ENCODE peak calls at places on chromosomes 2 and 18, in seven cellular contexts. T, R, W, K, Y, Z and A are unnamed samples.

GRCh38 chr2:181988154-181988924 is 2.7 kb downstream of the PPP1R1C start:
- DNase-seq in Y (no peak), T (no peak), K (no peak), W (no peak), R (no peak), Z (no peak), A (no peak)

GRCh38 chr2:167972020-167972419 is 275.4 kb downstream of the STK39 start:
- DNase-seq in W (no peak), T (no peak), K (no peak), Z (no peak), Y (no peak), R (no peak), A (no peak)

GRCh38 chr18:47413327-47413726 is 161.9 kb upstream of the SKOR2 start:
- DNase-seq in K (no peak), W (no peak), Z (no peak), R (no peak), Y (no peak), T (no peak), A (no peak)

GRCh38 chr2:226184940-226185575 is 614.6 kb downstream of the IRS1 start:
- DNase-seq in W (no peak), Z (no peak), Y (no peak), K (no peak), R (no peak), T (no peak), A (no peak)

GRCh38 chr2:64522843-64523428 is 1.2 kb upstream of the AFTPH start:
- DNase-seq in R (peak), Y (peak), T (peak), W (no peak), Z (peak), K (peak), A (peak)

GRCh38 chr2:33014268-33014667 is 67.5 kb downstream of the LTBP1 start:
- DNase-seq in Y (no peak), K (no peak), Z (no peak), W (no peak), R (no peak), T (no peak), A (no peak)

GRCh38 chr2:69565431-69565839 is 78.1 kb downstream of the AAK1 start:
- DNase-seq in W (peak), K (peak), Z (peak), R (peak), Y (peak), T (peak), A (peak)

GRCh38 chr18:48829443-48830149 is 121.2 kb downstream of the SMAD7 start:
- DNase-seq in Y (no peak), Z (no peak), R (no peak), W (peak), K (no peak), T (no peak), A (no peak)

GRCh38 chr18:55918449-55918848 is 330.5 kb upstream of the TCF4 start:
- DNase-seq in K (no peak), R (no peak), W (no peak), Y (no peak), T (no peak), Z (no peak), A (no peak)

GRCh38 chr2:238725298-238725697 is 122.6 kb upstream of the TWIST2 start:
- DNase-seq in W (no peak), R (no peak), K (no peak), Y (no peak), Z (no peak), T (no peak), A (no peak)

GRCh38 chr2:27218614-27219013 is 1.4 kb downstream of the CAD start:
- DNase-seq in Y (no peak), W (no peak), Z (no peak), K (no peak), R (no peak), T (no peak), A (no peak)

GRCh38 chr2:241802421-241802749 is 6.6 kb upstream of the NEU4 start:
- DNase-seq in Z (no peak), W (no peak), T (no peak), Y (no peak), R (peak), K (no peak), A (no peak)

GRCh38 chr2:232336241-232336736 is 42.3 kb upstream of the ALPP start:
- DNase-seq in K (no peak), T (no peak), W (peak), Y (no peak), R (no peak), Z (no peak), A (no peak)

GRCh38 chr2:62147610-62148301 is 48.2 kb upstream of the B3GNT2 start:
- DNase-seq in T (no peak), Z (no peak), W (no peak), R (no peak), Y (no peak), K (no peak), A (no peak)

GRCh38 chr2:15271941-15272340 is 289.2 kb downstream of the NBAS start:
- DNase-seq in Y (peak), Z (no peak), K (no peak), R (no peak), W (no peak), T (no peak), A (no peak)

GRCh38 chr2:37802106-37802791 is 122.8 kb upstream of the RMDN2 start:
- DNase-seq in W (no peak), R (no peak), K (no peak), T (no peak), Z (no peak), Y (no peak), A (no peak)

GRCh38 chr18:23135679-23136325 is 517 bp downstream of the CABLES1 start:
- DNase-seq in Z (no peak), T (no peak), K (no peak), Y (no peak), W (no peak), R (peak), A (no peak)

GRCh38 chr2:7023542-7023941 is 106.3 kb downstream of the RNF144A start:
- DNase-seq in R (no peak), W (no peak), Z (no peak), T (no peak), K (no peak), Y (no peak), A (no peak)

GRCh38 chr2:55986001-55986400 is 62.4 kb upstream of the EFEMP1 start:
- DNase-seq in W (no peak), Y (no peak), T (no peak), Z (no peak), K (no peak), R (no peak), A (no peak)

GRCh38 chr2:99559075-99559662 is 69.4 kb upstream of the REV1 start:
- DNase-seq in Z (no peak), T (peak), K (peak), W (peak), R (peak), Y (peak), A (peak)

GRCh38 chr2:160522951-160523700 is 29.5 kb upstream of the RBMS1 start:
- DNase-seq in W (no peak), Z (no peak), T (no peak), R (no peak), K (no peak), Y (no peak), A (no peak)

GRCh38 chr2:155393406-155393805 is 694.9 kb downstream of the KCNJ3 start:
- DNase-seq in Y (no peak), R (no peak), W (no peak), T (no peak), Z (no peak), K (no peak), A (no peak)

GRCh38 chr2:110674620-110675555 is 3.0 kb downstream of the BUB1 start:
- DNase-seq in T (no peak), R (no peak), Z (peak), K (peak), W (no peak), Y (no peak), A (no peak)

GRCh38 chr2:85436836-85437487 is 18.4 kb downstream of the SH2D6 start:
- DNase-seq in W (no peak), Z (no peak), R (no peak), Y (no peak), T (no peak), K (no peak), A (no peak)

GRCh38 chr2:159558479-159558878 is 57.9 kb downstream of the BAZ2B start:
- DNase-seq in R (no peak), Z (no peak), Y (no peak), T (no peak), W (no peak), K (no peak), A (no peak)

GRCh38 chr2:185145316-185146121 is 547.2 kb downstream of the ZNF804A start:
- DNase-seq in R (no peak), W (no peak), K (no peak), Y (peak), Z (no peak), T (no peak), A (no peak)

GRCh38 chr18:46296656-46297055 is 192.5 kb downstream of the HAUS1 start:
- DNase-seq in Y (no peak), K (no peak), R (no peak), W (no peak), T (no peak), Z (no peak), A (no peak)

GRCh38 chr2:36403675-36404230 is 48.2 kb downstream of the CRIM1 start:
- DNase-seq in Z (no peak), R (no peak), W (no peak), T (peak), K (no peak), Y (peak), A (no peak)

GRCh38 chr18:11412790-11413189 is 196.6 kb upstream of the SLC35G4 start:
- DNase-seq in W (no peak), Y (no peak), K (no peak), Z (no peak), T (no peak), R (no peak), A (no peak)

GRCh38 chr18:11405804-11406203 is 203.6 kb upstream of the SLC35G4 start:
- DNase-seq in W (no peak), T (no peak), R (no peak), K (no peak), Z (no peak), Y (no peak), A (no peak)

GRCh38 chr18:11408555-11408954 is 200.8 kb upstream of the SLC35G4 start:
- DNase-seq in W (no peak), R (no peak), Z (no peak), T (no peak), K (no peak), Y (no peak), A (no peak)

GRCh38 chr18:11411021-11411420 is 198.4 kb upstream of the SLC35G4 start:
- DNase-seq in Y (no peak), K (no peak), R (no peak), W (no peak), Z (no peak), T (no peak), A (no peak)

DNA sequence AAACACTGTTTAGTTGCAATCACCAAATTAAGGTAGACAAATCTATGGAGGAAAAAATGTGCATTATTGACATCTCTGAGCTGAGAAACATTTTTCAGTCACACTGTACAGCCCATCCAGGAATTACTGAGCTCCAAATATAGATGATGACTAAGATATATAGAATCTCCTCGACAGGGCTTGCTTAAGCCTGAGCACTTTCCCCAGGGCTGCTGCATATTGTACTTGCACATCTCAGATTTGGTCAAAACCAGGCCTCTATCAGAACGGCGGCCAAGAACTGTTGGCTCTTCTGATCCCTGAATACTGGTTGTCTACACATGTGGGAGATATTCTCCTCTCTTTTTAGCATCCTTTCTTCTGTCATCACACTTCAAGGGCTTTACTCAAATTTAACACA is 201.5 kb upstream of the SLC35G4 start:
- DNase-seq in T (no peak), W (no peak), Z (no peak), R (no peak), K (no peak), Y (no peak), A (no peak)
- TF ChIP-seq YY1 in T (no peak), W (no peak), Z (no peak), R (no peak), K (no peak), Y (no peak), A (no peak)

GRCh38 chr2:30666307-30666874 is 140.9 kb downstream of the CAPN13 start:
- DNase-seq in Z (peak), W (no peak), R (no peak), K (no peak), Y (peak), T (no peak), A (no peak)
- TF ChIP-seq YY1 in Z (no peak), W (no peak), R (no peak), K (no peak), Y (no peak), T (no peak), A (no peak)

GRCh38 chr2:206457188-206457634 is 13.9 kb downstream of the ADAM23 start:
- DNase-seq in W (no peak), Y (no peak), R (no peak), T (no peak), Z (peak), K (no peak), A (no peak)
- TF ChIP-seq YY1 in W (no peak), Y (no peak), R (no peak), T (no peak), Z (no peak), K (no peak), A (no peak)

DNA sequence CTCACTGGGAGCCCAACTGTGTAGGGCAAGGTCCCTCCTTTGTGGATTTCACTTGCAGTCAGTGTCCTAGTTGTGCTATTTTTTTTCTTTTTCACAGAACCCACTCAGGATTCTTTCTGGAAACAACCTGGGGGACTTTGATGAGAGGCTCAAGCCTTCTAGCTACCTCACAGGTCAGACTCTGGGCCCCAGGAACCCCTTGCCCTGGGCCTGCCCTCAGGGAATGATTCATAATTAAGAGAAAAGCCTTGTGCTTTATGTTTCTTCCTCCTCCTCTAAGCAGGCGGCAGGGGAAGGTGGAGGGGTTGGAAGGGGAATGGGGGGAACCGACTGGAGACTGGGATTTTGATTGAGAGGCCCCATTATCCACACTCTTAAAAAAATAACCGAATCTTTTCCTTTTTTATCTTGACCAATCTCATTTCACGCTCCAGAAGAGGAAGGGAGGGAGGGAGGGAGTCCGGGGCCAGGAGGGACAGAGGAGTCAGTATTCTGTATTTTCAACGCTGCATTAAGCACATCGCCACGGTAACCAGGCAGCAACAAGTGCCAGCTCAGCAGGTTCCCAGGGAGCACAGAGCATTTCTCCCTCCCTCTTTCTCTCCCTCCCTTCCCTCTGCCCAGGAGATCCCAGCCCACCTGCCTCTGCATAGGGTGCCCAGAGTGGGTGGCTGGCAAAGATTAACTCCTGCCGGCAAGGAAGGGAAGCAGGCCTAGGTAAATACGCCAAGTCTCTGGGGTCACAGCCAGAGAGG is 51.9 kb downstream of the PSD4 start:
- DNase-seq in T (no peak), Z (no peak), Y (no peak), K (no peak), R (peak), W (no peak), A (peak)
- TF ChIP-seq YY1 in T (no peak), Z (no peak), Y (no peak), K (no peak), R (no peak), W (no peak), A (no peak)

DNA sequence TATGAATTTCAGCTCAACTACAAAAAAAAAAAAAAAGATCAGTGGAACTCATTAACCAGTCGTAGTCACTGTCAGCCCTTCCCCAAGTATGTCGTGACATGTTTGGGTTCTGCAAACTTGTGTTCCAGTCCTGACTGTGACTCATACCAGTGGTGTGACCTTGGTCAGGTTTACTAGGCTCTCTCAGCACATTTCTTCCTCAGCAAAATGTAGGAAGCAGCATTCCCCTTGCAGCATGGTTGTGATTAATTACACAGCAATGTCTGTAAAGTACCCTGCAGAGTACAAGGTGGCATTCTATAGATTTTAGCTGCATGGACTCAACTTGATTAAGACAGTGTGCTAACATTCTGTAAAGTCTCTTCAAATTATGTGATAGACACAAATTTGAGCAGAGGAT is 156.9 kb downstream of the LAMA1 start:
- DNase-seq in W (no peak), Z (no peak), R (no peak), T (no peak), Y (no peak), K (no peak), A (no peak)
- TF ChIP-seq YY1 in W (no peak), Z (no peak), R (no peak), T (no peak), Y (no peak), K (no peak), A (no peak)

GRCh38 chr2:217466104-217466503 is 536.7 kb downstream of the TNS1 start:
- DNase-seq in K (no peak), Y (no peak), Z (no peak), W (no peak), R (no peak), T (no peak), A (no peak)

GRCh38 chr2:217466799-217467198 is 536.0 kb downstream of the TNS1 start:
- DNase-seq in Z (no peak), T (no peak), K (no peak), Y (no peak), W (no peak), R (no peak), A (no peak)

GRCh38 chr2:217459675-217460405 is 543.0 kb downstream of the TNS1 start:
- DNase-seq in R (no peak), Y (no peak), K (no peak), Z (no peak), W (no peak), T (no peak), A (no peak)

GRCh38 chr2:217465136-217465535 is 537.7 kb downstream of the TNS1 start:
- DNase-seq in Z (no peak), K (no peak), T (no peak), W (no peak), Y (no peak), R (no peak), A (no peak)

DNA sequence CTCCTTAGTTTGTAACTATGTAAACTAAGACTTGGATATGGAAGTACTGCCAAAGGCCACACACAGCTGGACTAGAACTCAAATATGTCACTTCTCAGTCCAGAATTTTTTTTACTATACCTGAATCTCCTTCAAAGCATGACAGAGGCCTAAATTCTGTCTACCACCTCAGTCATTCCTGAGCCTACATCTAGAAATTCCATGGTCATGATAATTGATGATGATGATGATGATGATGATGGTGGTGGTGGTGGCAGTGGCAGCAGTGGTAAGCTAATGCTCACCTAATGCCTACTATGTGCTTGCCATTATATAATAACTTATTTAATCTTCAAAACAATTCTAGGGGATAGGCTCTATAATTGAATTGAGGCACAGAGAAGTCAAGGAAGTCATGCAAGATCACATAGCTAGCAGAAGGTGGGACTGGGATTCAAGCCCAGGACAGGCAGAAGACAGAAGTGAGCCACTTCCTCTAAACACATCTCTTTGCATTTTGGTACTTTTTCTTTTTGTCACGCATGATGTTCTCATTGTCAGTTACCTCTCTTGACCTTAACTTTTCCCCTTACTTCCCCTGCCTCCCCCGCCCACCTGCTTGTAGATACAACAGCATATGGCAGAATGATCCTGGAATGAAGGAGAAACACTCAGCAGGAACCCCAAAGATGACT is 539.3 kb downstream of the TNS1 start:
- DNase-seq in T (no peak), Y (no peak), K (no peak), W (no peak), Z (no peak), R (no peak), A (no peak)
- TF ChIP-seq YY1 in T (no peak), Y (no peak), K (no peak), W (no peak), Z (no peak), R (no peak), A (no peak)

GRCh38 chr18:50775207-50775606 is 44.6 kb downstream of the MRO start:
- DNase-seq in Z (no peak), Y (no peak), K (no peak), W (no peak), R (no peak), T (no peak), A (no peak)
- TF ChIP-seq YY1 in Z (no peak), Y (no peak), K (no peak), W (no peak), R (no peak), T (no peak), A (no peak)